ENCODE peak calls at places on chromosomes 5 and 9, in five cellular contexts. O, M, G, B and T are unnamed samples.

GRCh38 chr5:174503461-174504265 is 220.7 kb upstream of the MSX2 start:
- DNase-seq in O (no peak), M (no peak), G (peak), B (no peak), T (peak)

GRCh38 chr9:136409557-136410455 is 608 bp downstream of the ENTR1 start:
- DNase-seq in O (no peak), M (peak), G (peak), B (peak), T (peak)

GRCh38 chr5:74517700-74518099 is 122.8 kb downstream of the ENC1 start:
- DNase-seq in O (no peak), M (no peak), G (no peak), B (no peak), T (peak)

GRCh38 chr5:115423541-115423940 is 121.0 kb downstream of the FEM1C start:
- DNase-seq in O (no peak), M (no peak), G (no peak), B (no peak), T (no peak)

GRCh38 chr5:177455036-177455660 is 8.5 kb downstream of the PRR7 start:
- DNase-seq in O (peak), M (peak), G (peak), B (peak), T (no peak)

GRCh38 chr5:141504216-141504615 is 15.3 kb downstream of the PCDHGC5 start:
- DNase-seq in O (no peak), M (peak), G (peak), B (no peak), T (no peak)

GRCh38 chr9:76662476-76663281 is 101.6 kb upstream of the PCA3 start:
- DNase-seq in O (no peak), M (no peak), G (no peak), B (no peak), T (peak)

GRCh38 chr5:62477801-62478200 is 65.2 kb downstream of the IPO11 start:
- DNase-seq in O (no peak), M (no peak), G (no peak), B (no peak), T (peak)

GRCh38 chr9:31259824-31260223 is 1124.6 kb upstream of the ACO1 start:
- DNase-seq in O (no peak), M (no peak), G (no peak), B (no peak), T (no peak)

GRCh38 chr5:108634251-108634950 is 113.3 kb upstream of the FER start:
- DNase-seq in O (no peak), M (no peak), G (no peak), B (no peak), T (no peak)

GRCh38 chr5:33011803-33012202 is 300.7 kb downstream of the NPR3 start:
- DNase-seq in O (no peak), M (no peak), G (no peak), B (no peak), T (no peak)

GRCh38 chr9:32955655-32956478 is 45.6 kb downstream of the APTX start:
- DNase-seq in O (no peak), M (no peak), G (no peak), B (no peak), T (no peak)

GRCh38 chr5:37723147-37723961 is 116.5 kb downstream of the GDNF start:
- DNase-seq in O (no peak), M (no peak), G (peak), B (peak), T (no peak)

GRCh38 chr9:88748566-88749238 is 213.7 kb downstream of the NXNL2 start:
- DNase-seq in O (no peak), M (no peak), G (no peak), B (no peak), T (no peak)

GRCh38 chr9:95443301-95443700 is 73.5 kb downstream of the PTCH1 start:
- DNase-seq in O (no peak), M (no peak), G (no peak), B (no peak), T (no peak)

GRCh38 chr5:145847499-145848497 is 12.7 kb upstream of the PRELID2 start:
- DNase-seq in O (no peak), M (no peak), G (no peak), B (no peak), T (peak)

GRCh38 chr5:7823601-7824000 is 27.3 kb downstream of the CFAP90 start:
- DNase-seq in O (no peak), M (no peak), G (no peak), B (no peak), T (no peak)

GRCh38 chr5:134177197-134178171 is 734 bp upstream of the SKP1 start:
- DNase-seq in O (no peak), M (peak), G (no peak), B (no peak), T (peak)

GRCh38 chr5:79241535-79241979 is 5.6 kb downstream of the JMY start:
- DNase-seq in O (no peak), M (no peak), G (peak), B (no peak), T (no peak)

GRCh38 chr5:53480474-53481353 is at the start of gene FST:
- DNase-seq in O (no peak), M (peak), G (no peak), B (peak), T (no peak)

GRCh38 chr5:96250782-96251181 is 182.3 kb downstream of the PCSK1 start:
- DNase-seq in O (no peak), M (no peak), G (no peak), B (no peak), T (no peak)

GRCh38 chr5:173772407-173773059 is 115.6 kb upstream of the CPEB4 start:
- DNase-seq in O (no peak), M (peak), G (no peak), B (no peak), T (no peak)

GRCh38 chr9:131836021-131836420 is 96.1 kb upstream of the RAPGEF1 start:
- DNase-seq in O (no peak), M (no peak), G (no peak), B (no peak), T (no peak)